ENCODE peak calls at places on chromosomes 11 and 22, in six cellular contexts. One of them, this sample, is unnamed.

GRCh38 chr11:65274734-65275682 is 13.2 kb downstream of the POLA2 start:
- DNase-seq in cardiac muscle cell: peak
- DNase-seq in transverse colon: peak
- DNase-seq in body of pancreas: peak
- DNase-seq in uterus: peak
- DNase-seq in mammary epithelial cell: peak
- DNase-seq in this sample: peak

GRCh38 chr11:92180664-92181251 is 43.9 kb upstream of the FAT3 start:
- DNase-seq in mammary epithelial cell: peak
- DNase-seq in cardiac muscle cell: no peak
- DNase-seq in body of pancreas: no peak
- DNase-seq in transverse colon: no peak
- DNase-seq in uterus: no peak
- DNase-seq in this sample: peak

GRCh38 chr11:11985016-11985715 is 23.3 kb downstream of the DKK3 start:
- DNase-seq in transverse colon: no peak
- DNase-seq in mammary epithelial cell: no peak
- DNase-seq in body of pancreas: no peak
- DNase-seq in uterus: no peak
- DNase-seq in cardiac muscle cell: no peak
- DNase-seq in this sample: peak

GRCh38 chr11:8865304-8865703 is 45.7 kb upstream of the AKIP1 start:
- DNase-seq in cardiac muscle cell: no peak
- DNase-seq in transverse colon: no peak
- DNase-seq in body of pancreas: no peak
- DNase-seq in mammary epithelial cell: no peak
- DNase-seq in uterus: no peak
- DNase-seq in this sample: no peak

GRCh38 chr11:89293966-89294679 is 116.4 kb downstream of the TYR start:
- DNase-seq in cardiac muscle cell: peak
- DNase-seq in mammary epithelial cell: no peak
- DNase-seq in transverse colon: no peak
- DNase-seq in body of pancreas: no peak
- DNase-seq in uterus: no peak
- DNase-seq in this sample: peak

GRCh38 chr22:49812838-49813237 is 14.8 kb downstream of the BRD1 start:
- DNase-seq in uterus: no peak
- DNase-seq in mammary epithelial cell: no peak
- DNase-seq in cardiac muscle cell: no peak
- DNase-seq in transverse colon: no peak
- DNase-seq in body of pancreas: no peak
- DNase-seq in this sample: no peak

GRCh38 chr22:48855593-48856307 is 971.9 kb downstream of the BRD1 start:
- DNase-seq in transverse colon: no peak
- DNase-seq in body of pancreas: no peak
- DNase-seq in uterus: no peak
- DNase-seq in cardiac muscle cell: no peak
- DNase-seq in mammary epithelial cell: no peak
- DNase-seq in this sample: no peak

GRCh38 chr22:21013742-21014201 is 1.2 kb upstream of the P2RX6 start:
- DNase-seq in transverse colon: no peak
- DNase-seq in mammary epithelial cell: no peak
- DNase-seq in uterus: no peak
- DNase-seq in body of pancreas: no peak
- DNase-seq in cardiac muscle cell: peak
- DNase-seq in this sample: no peak

GRCh38 chr22:20591660-20592310 is 84.4 kb downstream of the MED15 start:
- DNase-seq in uterus: no peak
- DNase-seq in mammary epithelial cell: no peak
- DNase-seq in transverse colon: no peak
- DNase-seq in cardiac muscle cell: peak
- DNase-seq in body of pancreas: peak
- DNase-seq in this sample: peak

DNA sequence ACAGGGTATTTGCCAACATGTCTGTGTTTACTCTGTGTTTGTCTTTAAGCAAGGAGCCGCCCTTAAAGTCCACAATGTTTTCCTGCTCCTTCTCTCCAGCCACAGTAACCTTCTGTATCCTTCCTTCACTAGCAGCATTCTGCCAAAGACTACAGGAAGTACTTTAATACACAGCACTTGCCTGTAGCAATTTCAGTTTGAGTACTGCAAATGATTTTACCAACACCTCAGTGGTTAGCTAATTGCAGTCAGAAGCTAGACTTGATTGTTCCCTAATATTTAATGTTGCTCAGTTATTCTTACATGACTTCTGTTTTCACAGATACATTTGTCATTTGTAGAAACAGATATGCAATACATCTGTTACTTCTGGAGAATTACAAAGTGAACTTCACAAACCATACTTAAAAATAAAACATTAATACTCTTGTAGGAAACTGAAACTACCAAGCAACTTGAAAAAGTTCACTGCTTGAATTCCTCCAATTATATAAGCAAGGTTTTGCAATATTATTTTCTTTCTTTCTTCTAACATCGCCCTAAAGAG is 69.1 kb downstream of the FCHSD2 start:
- DNase-seq in transverse colon: no peak
- DNase-seq in body of pancreas: peak
- DNase-seq in mammary epithelial cell: peak
- DNase-seq in cardiac muscle cell: peak
- DNase-seq in uterus: no peak
- DNase-seq in this sample: peak
- H3K4me3 ChIP-seq in transverse colon: no peak
- H3K4me3 ChIP-seq in body of pancreas: no peak
- H3K4me3 ChIP-seq in mammary epithelial cell: no peak
- H3K4me3 ChIP-seq in cardiac muscle cell: no peak
- H3K4me3 ChIP-seq in uterus: no peak
- H3K4me3 ChIP-seq in this sample: no peak

DNA sequence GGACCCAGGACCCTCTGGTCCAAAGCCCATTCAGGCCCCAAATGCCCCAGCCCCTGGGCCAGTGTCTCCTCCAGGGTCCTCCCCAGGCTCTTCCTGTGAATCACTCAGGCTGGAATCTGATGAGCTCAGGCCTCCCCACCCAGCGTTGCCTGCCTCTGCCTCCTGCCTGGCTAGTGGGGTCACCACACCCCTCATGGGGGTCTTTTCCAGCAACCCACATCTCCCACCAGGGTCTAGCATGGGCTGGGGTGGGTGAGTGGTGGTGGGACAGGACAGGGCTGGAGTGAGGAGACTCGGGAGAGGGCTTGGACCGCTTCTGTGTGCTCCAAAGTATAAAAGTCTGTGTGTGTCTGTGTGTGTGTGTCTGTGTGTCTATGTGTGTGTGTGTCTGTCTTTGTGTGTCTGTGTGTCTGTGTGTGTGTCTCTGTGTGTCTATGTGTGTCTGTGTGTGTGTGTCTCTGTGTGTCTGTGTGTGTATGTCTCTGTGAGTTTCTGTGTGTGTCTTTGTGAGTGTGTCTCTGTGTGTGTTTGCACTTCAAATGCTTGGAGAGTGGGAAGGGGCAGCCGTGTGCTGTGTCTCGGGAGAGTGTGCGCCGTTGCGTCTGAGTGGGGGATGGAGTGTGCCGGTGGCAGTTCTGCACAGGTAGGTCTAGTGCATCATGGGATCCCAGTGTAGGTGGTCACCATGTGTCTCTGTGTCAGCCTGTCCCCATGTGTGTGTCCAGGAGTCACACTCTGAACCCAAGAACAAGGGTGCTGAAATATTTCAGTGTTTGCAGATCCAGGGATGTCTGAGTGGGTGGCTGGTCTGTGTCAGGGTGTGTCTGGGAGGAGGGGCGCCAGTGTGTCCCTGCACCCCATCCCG is 8.8 kb downstream of the RIN1 start:
- DNase-seq in mammary epithelial cell: peak
- DNase-seq in body of pancreas: no peak
- DNase-seq in transverse colon: no peak
- DNase-seq in uterus: no peak
- DNase-seq in cardiac muscle cell: no peak
- DNase-seq in this sample: peak
- TF ChIP-seq CTCF in mammary epithelial cell: no peak
- TF ChIP-seq CTCF in body of pancreas: no peak
- TF ChIP-seq CTCF in transverse colon: no peak
- TF ChIP-seq CTCF in uterus: no peak
- TF ChIP-seq CTCF in cardiac muscle cell: no peak
- TF ChIP-seq CTCF in this sample: no peak

GRCh38 chr22:17369553-17370035 is 334 bp downstream of the CECR2 start:
- DNase-seq in uterus: peak
- DNase-seq in cardiac muscle cell: peak
- DNase-seq in mammary epithelial cell: no peak
- DNase-seq in body of pancreas: peak
- DNase-seq in transverse colon: peak
- DNase-seq in this sample: no peak
- H3K4me3 ChIP-seq in uterus: peak
- H3K4me3 ChIP-seq in cardiac muscle cell: peak
- H3K4me3 ChIP-seq in mammary epithelial cell: no peak
- H3K4me3 ChIP-seq in body of pancreas: peak
- H3K4me3 ChIP-seq in transverse colon: peak
- H3K4me3 ChIP-seq in this sample: no peak

GRCh38 chr11:69950120-69950519 is 128.0 kb upstream of the ANO1 start:
- DNase-seq in cardiac muscle cell: no peak
- DNase-seq in uterus: no peak
- DNase-seq in transverse colon: peak
- DNase-seq in body of pancreas: no peak
- DNase-seq in mammary epithelial cell: peak
- DNase-seq in this sample: peak
- TF ChIP-seq CTCF in cardiac muscle cell: peak
- TF ChIP-seq CTCF in uterus: no peak
- TF ChIP-seq CTCF in transverse colon: peak
- TF ChIP-seq CTCF in body of pancreas: no peak
- TF ChIP-seq CTCF in mammary epithelial cell: peak
- TF ChIP-seq CTCF in this sample: peak

DNA sequence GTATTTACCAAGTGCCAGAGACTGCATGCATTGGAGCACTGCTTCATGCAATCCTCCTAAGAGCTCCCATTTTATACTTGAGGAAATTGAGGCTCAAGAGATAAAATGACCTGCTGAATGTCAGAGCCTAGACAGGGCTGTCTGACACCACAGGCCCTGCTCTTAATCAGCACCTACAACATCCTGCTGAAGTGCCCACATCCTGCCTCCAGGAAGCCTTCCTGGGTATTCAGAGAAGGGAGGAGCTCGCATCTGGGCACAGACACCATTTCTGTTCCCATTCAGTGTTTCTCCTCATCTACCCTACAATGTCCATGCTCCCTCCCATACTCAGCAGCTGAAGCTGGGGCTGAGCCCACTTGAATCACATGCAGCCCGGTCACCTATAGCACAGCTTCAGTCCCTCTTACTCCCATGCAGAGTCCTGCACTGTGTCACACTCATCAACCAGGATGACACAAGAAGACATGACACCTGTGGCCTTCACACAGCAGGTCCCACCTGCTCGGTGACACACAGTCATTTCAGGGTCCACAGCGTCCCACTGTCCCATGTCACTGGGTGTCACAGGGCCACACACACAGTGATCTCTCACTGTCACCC is 53.1 kb downstream of the PDE2A start:
- DNase-seq in uterus: no peak
- DNase-seq in mammary epithelial cell: no peak
- DNase-seq in cardiac muscle cell: no peak
- DNase-seq in transverse colon: no peak
- DNase-seq in body of pancreas: no peak
- DNase-seq in this sample: no peak
- H3K4me3 ChIP-seq in uterus: no peak
- H3K4me3 ChIP-seq in mammary epithelial cell: no peak
- H3K4me3 ChIP-seq in cardiac muscle cell: no peak
- H3K4me3 ChIP-seq in transverse colon: no peak
- H3K4me3 ChIP-seq in body of pancreas: no peak
- H3K4me3 ChIP-seq in this sample: no peak

GRCh38 chr11:68598816-68599653 is 85.3 kb upstream of the GAL start:
- DNase-seq in cardiac muscle cell: no peak
- DNase-seq in uterus: no peak
- DNase-seq in mammary epithelial cell: no peak
- DNase-seq in body of pancreas: no peak
- DNase-seq in transverse colon: no peak
- DNase-seq in this sample: no peak
- TF ChIP-seq CTCF in cardiac muscle cell: no peak
- TF ChIP-seq CTCF in uterus: no peak
- TF ChIP-seq CTCF in mammary epithelial cell: no peak
- TF ChIP-seq CTCF in body of pancreas: no peak
- TF ChIP-seq CTCF in transverse colon: no peak
- TF ChIP-seq CTCF in this sample: no peak

DNA sequence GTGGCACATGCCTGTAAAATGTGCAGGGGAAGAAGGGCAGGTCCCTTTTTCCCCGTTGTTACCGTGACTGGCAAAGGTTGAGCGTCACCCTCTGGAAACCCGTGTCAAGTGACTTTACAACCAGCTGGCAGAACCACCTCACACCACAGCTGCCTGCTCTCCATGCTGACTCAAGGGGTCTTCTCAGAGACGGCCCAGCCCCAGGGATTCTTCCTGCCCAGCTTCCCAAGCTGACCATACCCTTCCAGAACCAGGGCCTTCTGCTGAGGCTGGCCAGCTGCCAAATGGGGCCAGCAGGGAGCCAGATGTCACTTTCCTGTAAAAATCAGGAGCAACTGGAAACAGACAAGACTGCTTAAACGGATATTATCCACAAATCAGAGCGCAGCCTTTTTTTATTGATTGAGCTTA is 6.3 kb downstream of the PC start:
- DNase-seq in cardiac muscle cell: peak
- DNase-seq in transverse colon: peak
- DNase-seq in mammary epithelial cell: no peak
- DNase-seq in body of pancreas: peak
- DNase-seq in uterus: no peak
- DNase-seq in this sample: no peak
- H3K4me3 ChIP-seq in cardiac muscle cell: no peak
- H3K4me3 ChIP-seq in transverse colon: no peak
- H3K4me3 ChIP-seq in mammary epithelial cell: no peak
- H3K4me3 ChIP-seq in body of pancreas: no peak
- H3K4me3 ChIP-seq in uterus: no peak
- H3K4me3 ChIP-seq in this sample: no peak

DNA sequence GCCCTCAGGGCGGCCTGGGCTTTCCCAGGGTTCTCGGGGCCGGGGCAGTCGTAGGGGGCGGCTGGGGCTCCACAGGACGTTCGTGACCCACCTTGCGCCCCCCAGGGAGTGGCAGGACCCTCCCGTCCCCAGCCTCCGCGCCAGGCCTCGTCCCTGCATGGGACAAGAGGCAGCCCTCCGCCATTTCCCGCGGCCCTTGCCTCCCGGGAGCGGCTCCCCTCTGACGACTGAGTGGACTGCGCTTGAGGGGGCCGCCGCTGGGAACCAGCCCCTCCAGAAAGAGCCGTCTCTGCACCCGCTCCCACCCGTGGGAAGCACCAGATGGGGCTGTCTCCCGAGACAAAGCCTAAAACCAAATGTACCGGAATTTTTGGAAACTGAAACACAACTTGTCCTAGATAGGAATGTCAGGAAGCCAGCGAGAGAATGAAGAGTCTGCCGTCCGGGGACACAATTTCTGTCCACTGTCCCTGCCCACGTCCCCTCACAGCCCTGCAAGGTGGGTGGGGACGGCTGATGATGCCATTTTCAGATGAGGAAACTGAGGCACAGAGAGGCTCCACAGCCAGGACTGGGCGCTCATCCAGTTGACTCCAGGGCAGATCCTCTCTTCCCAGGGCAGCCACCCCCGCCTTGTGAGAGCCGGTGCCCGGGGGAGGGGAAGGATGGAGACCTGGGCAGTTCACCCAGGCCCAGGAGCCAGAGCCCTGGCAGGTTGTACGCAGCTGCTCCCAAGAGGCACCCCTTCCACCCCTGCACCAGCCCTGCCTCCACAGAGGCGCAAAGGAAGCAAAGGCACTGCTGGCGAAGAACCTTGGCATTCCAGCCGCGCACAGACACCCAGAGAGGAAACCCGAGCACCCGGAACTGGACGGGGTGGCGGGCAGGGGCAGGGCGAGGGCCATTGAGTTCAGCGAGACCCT is 18.1 kb upstream of the PICK1 start:
- DNase-seq in cardiac muscle cell: no peak
- DNase-seq in body of pancreas: no peak
- DNase-seq in transverse colon: no peak
- DNase-seq in uterus: no peak
- DNase-seq in mammary epithelial cell: no peak
- DNase-seq in this sample: no peak
- TF ChIP-seq CTCF in cardiac muscle cell: no peak
- TF ChIP-seq CTCF in body of pancreas: no peak
- TF ChIP-seq CTCF in transverse colon: no peak
- TF ChIP-seq CTCF in uterus: no peak
- TF ChIP-seq CTCF in mammary epithelial cell: no peak
- TF ChIP-seq CTCF in this sample: no peak